ENCODE peak calls at places on chromosomes 13 and 19, in six cellular contexts. F is H1, V is K562, L is GM12891, B is HepG2, J is GM12878. M is an unnamed sample.

GRCh38 chr13:109368230-109368629 is 418.2 kb downstream of the IRS2 start:
- DNase-seq in V (no peak), F (no peak), L (no peak), B (no peak), J (no peak), M (no peak)

GRCh38 chr13:58051807-58052375 is 420.3 kb downstream of the PCDH17 start:
- DNase-seq in J (no peak), B (no peak), F (no peak), V (no peak), L (no peak), M (no peak)

GRCh38 chr13:110875243-110875642 is 39.6 kb downstream of the ANKRD10 start:
- DNase-seq in B (no peak), V (peak; percentile 22), L (no peak), J (no peak), F (no peak), M (no peak)

GRCh38 chr13:41061075-41061913 is at the start of gene WBP4:
- DNase-seq in F (peak; percentile 99), J (peak; percentile 82), L (peak; percentile 75), V (peak; percentile 84), B (peak; percentile 89), M (peak; percentile 86)

GRCh38 chr19:34220472-34221063 is 33.8 kb upstream of the GARRE1 start:
- DNase-seq in L (no peak), J (no peak), F (peak; percentile 73), V (peak; percentile 52), B (peak; percentile 67), M (no peak)

GRCh38 chr19:39409207-39409885 is 2.7 kb downstream of the ZFP36 start:
- DNase-seq in F (peak; percentile 94), J (no peak), B (peak; percentile 61), V (peak; percentile 81), L (no peak), M (no peak)

GRCh38 chr19:15479391-15480345 is at the start of gene PGLYRP2:
- DNase-seq in B (peak; percentile 31), F (no peak), L (no peak), J (no peak), V (no peak), M (no peak)

GRCh38 chr19:31408460-31409124 is 59.4 kb upstream of the TSHZ3 start:
- DNase-seq in F (no peak), V (no peak), L (no peak), B (no peak), J (no peak), M (no peak)

GRCh38 chr19:43606569-43607229 is 5.2 kb upstream of the SRRM5 start:
- DNase-seq in B (no peak), F (no peak), J (no peak), V (no peak), L (no peak), M (no peak)

GRCh38 chr19:33408116-33408515 is 34.6 kb downstream of the CEBPG start:
- DNase-seq in V (no peak), J (no peak), F (no peak), L (no peak), B (no peak), M (no peak)

GRCh38 chr13:19674898-19675297 is 41.4 kb downstream of the MPHOSPH8 start:
- DNase-seq in B (no peak), F (no peak), V (no peak), L (no peak), J (no peak), M (no peak)

GRCh38 chr13:78689011-78689410 is 30.1 kb upstream of the OBI1 start:
- DNase-seq in J (no peak), B (peak; percentile 12), V (no peak), L (no peak), F (no peak), M (no peak)

GRCh38 chr19:4531562-4532165 is 3.4 kb downstream of the PLIN5 start:
- DNase-seq in V (no peak), B (no peak), J (no peak), L (no peak), F (no peak), M (no peak)

GRCh38 chr13:31385534-31385933 is 185.8 kb downstream of the B3GLCT start:
- DNase-seq in L (no peak), J (no peak), V (no peak), B (no peak), F (no peak), M (no peak)

GRCh38 chr13:76229281-76229680 is 593.2 kb downstream of the LMO7 start:
- DNase-seq in J (no peak), B (no peak), F (no peak), V (no peak), L (no peak), M (no peak)

GRCh38 chr19:47111081-47111589 is 2.4 kb downstream of the ZC3H4 start:
- DNase-seq in L (no peak), F (no peak), J (no peak), B (no peak), V (no peak), M (no peak)

GRCh38 chr13:52850396-52851152 is 2.1 kb upstream of the PCDH8 start:
- DNase-seq in V (no peak), L (peak; percentile 52), J (no peak), F (peak; percentile 94), B (peak; percentile 25), M (peak; percentile 77)

GRCh38 chr19:34269081-34269480 is 14.7 kb downstream of the GARRE1 start:
- DNase-seq in B (no peak), L (no peak), J (no peak), F (no peak), V (no peak), M (no peak)

GRCh38 chr19:49331616-49332055 is 3.6 kb upstream of the CD37 start:
- DNase-seq in F (no peak), J (peak; percentile 81), L (no peak), B (peak; percentile 86), V (peak; percentile 81), M (no peak)

DNA sequence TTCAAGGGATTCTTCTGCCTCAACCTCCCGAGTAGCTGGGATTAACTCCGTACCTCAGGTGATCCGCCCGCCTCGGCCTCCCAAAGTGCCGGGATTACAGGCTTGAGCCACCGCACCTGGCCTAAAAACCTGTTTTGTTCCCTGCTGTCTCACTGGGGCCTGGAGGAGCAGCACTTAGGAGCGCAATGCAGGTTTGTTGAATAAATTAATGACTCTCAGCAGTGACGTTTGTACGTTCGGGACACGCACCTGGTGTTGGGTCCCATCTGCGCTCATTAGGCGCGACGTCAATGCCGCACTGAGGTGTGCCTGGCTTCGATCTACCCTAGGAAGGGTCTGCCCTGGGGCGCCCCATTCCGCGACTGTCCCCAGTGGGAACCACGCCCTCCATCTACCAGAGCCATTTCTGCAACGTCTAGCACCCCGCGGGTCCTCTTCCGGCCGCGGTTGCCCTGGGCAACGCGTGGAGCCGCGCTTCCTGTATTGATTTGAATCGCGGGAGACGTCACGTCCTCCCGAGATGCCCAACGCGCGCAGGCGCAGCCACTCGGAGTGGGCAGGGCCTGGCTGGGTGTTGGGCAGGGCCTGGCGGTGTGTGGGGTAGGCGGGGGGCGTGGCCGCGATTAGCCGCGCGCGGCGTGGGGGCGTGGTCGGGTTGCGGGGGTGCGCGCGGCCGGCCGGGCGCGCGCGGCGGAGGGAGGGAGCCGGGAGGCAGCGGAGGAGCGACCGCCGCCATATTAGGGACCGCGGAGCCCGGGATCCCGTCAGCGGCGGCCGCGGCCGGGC is at the start of gene FZR1:
- DNase-seq in V (peak; percentile 99), F (peak; percentile 98), L (peak; percentile 99), J (peak; percentile 94), B (peak; percentile 95), M (peak; percentile 98)
- TF ChIP-seq POLR2A in V (peak; percentile 80), F (no peak), L (peak; percentile 63), J (peak; percentile 85), B (peak; percentile 56), M (peak; percentile 62)

GRCh38 chr13:43319617-43320444 is 296.4 kb downstream of the DNAJC15 start:
- DNase-seq in B (peak; percentile 4), F (no peak), V (no peak), J (no peak), L (no peak), M (no peak)

DNA sequence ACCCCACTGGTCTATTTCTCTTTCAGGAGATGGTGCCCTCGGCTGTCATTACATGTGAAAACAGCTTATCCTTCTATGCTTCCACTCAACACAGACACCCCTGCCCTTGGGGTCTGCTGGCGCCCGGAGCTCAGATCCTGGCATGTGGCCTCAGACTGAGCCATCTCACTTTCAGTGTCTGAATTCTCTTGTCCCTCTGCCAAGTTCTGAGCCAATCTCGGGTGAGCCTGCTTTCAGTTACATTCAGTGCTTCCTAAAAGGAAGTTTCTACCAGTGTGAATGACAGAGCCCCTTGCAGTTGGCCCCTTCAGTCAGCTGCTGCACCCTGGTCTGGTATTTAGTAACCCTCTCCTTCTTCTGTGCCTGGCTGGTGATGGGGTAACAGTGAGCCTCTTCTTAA is 293.6 kb downstream of the DNAJC15 start:
- DNase-seq in L (no peak), F (no peak), J (no peak), V (no peak), B (no peak), M (no peak)
- TF ChIP-seq TAF1 in L (no peak), F (no peak), J (no peak), V (no peak), B (no peak), M (no peak)

GRCh38 chr19:18488838-18489626 is 32.8 kb downstream of the ELL start:
- DNase-seq in L (no peak), B (peak; percentile 50), J (no peak), V (peak; percentile 65), F (peak; percentile 74), M (no peak)
- TF ChIP-seq POLR2AphosphoS5 in L (no peak), B (no peak), J (no peak), V (no peak), F (no peak), M (no peak)

GRCh38 chr19:18205180-18205915 is 1.5 kb upstream of the RAB3A start:
- DNase-seq in F (peak; percentile 67), B (no peak), L (peak; percentile 72), J (no peak), V (peak; percentile 75), M (no peak)
- TF ChIP-seq POLR2A in F (no peak), B (no peak), L (no peak), J (peak; percentile 51), V (peak; percentile 49), M (no peak)

GRCh38 chr13:28559636-28560259 is 64.8 kb upstream of the FLT1 start:
- DNase-seq in J (no peak), B (no peak), F (no peak), L (no peak), V (no peak), M (no peak)
- TF ChIP-seq TAF1 in J (no peak), B (no peak), F (no peak), L (no peak), V (no peak), M (no peak)